ENCODE peak calls at places on chromosomes 4 and X, in eight cellular contexts. U is uterus, R is OCI-LY7, M is hepatocyte, F is body of pancreas, V is GM23338, P is adrenal gland, E is heart left ventricle. Q is an unnamed sample.

GRCh38 chr4:81647388-81647787 is 175.7 kb upstream of the RASGEF1B start:
- DNase-seq in P (no peak), U (no peak), M (no peak), V (peak), R (no peak), E (no peak), F (no peak), Q (no peak)

GRCh38 chrX:82711432-82711831 is 796.7 kb upstream of the POU3F4 start:
- DNase-seq in P (no peak), U (no peak), V (no peak), F (no peak), E (no peak), M (no peak), R (no peak), Q (no peak)

GRCh38 chr4:1211951-1212545 is 36.9 kb downstream of the CTBP1 start:
- DNase-seq in M (no peak), U (no peak), P (peak), V (no peak), R (no peak), E (no peak), F (peak), Q (no peak)

GRCh38 chr4:113636877-113637276 is 124.7 kb downstream of the CAMK2D start:
- DNase-seq in P (no peak), E (no peak), F (no peak), V (no peak), M (no peak), R (peak), U (no peak), Q (peak)

GRCh38 chr4:116358633-116359222 is 726.6 kb downstream of the TRAM1L1 start:
- DNase-seq in P (peak), M (peak), V (peak), R (peak), E (no peak), U (no peak), F (peak), Q (peak)

GRCh38 chr4:100311181-100311580 is 120.9 kb upstream of the DDIT4L start:
- DNase-seq in U (no peak), R (no peak), E (no peak), M (peak), V (peak), P (no peak), F (no peak), Q (no peak)

GRCh38 chr4:82367438-82368097 is 6.2 kb downstream of the HNRNPD start:
- DNase-seq in U (no peak), F (no peak), R (no peak), V (no peak), M (no peak), E (no peak), P (no peak), Q (no peak)

GRCh38 chrX:44874481-44875184 is 1.6 kb downstream of the KDM6A start:
- DNase-seq in R (peak), P (peak), V (peak), F (peak), M (peak), E (no peak), U (peak), Q (peak)

GRCh38 chr4:30776921-30777415 is 56.8 kb downstream of the PCDH7 start:
- DNase-seq in V (peak), R (no peak), U (no peak), F (no peak), M (no peak), P (no peak), E (no peak), Q (no peak)

GRCh38 chrX:134761788-134762187 is 103.5 kb upstream of the PLAC1 start:
- DNase-seq in M (peak), U (no peak), R (peak), E (no peak), V (peak), F (peak), P (no peak), Q (no peak)

GRCh38 chr4:128757712-128758111 is 51.8 kb upstream of the JADE1 start:
- DNase-seq in M (no peak), F (peak), U (no peak), R (peak), V (peak), P (peak), E (peak), Q (no peak)

GRCh38 chrX:116285506-116285905 is 115.0 kb downstream of the AGTR2 start:
- DNase-seq in R (no peak), E (no peak), U (no peak), P (no peak), M (no peak), V (no peak), F (no peak), Q (no peak)

GRCh38 chr4:8157496-8157895 is 1.1 kb downstream of the ABLIM2 start:
- DNase-seq in E (peak), R (no peak), M (no peak), P (peak), F (peak), V (peak), U (peak), Q (no peak)
- H3K4me3 ChIP-seq in E (peak), R (no peak), M (no peak), P (peak), F (peak), V (peak), U (peak), Q (no peak)

GRCh38 chr4:145486603-145487002 is 5.0 kb downstream of the SMAD1 start:
- DNase-seq in E (no peak), U (no peak), R (no peak), M (no peak), V (no peak), F (no peak), P (no peak), Q (no peak)
- TF ChIP-seq CTCF in E (no peak), U (no peak), R (no peak), M (no peak), V (no peak), F (no peak), P (no peak), Q (no peak)

DNA sequence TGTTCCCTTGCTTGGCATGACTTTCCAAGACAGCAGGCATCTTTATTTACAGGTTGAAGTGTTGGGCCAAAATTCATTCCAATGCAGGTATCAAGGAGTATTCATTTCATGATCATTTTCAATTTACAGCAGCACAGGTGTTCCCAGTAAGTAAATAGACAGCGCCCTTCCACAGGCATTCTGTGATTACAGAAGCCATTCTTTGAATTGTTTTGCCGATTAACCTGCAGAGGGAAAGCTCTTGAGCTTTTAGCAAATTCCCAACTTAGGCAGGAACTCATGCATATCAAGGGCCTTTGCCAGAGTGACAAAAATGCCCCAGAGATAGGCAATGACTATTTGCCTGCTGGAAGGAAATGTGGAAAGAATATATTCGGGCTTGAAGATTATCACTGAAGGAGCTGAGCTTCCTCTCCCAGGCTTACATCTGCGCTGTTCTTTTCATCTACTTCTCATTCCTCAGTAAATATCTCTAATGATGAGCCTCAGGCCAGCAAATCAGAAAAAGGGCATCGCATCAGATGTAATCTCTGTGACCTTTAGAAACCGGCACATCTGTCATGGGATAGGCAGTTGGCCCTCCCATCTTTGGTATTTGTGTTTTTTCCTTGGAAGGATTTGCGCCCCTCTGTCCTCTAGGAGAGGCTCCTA is 6.7 kb downstream of the TXK start:
- DNase-seq in F (no peak), P (no peak), V (peak), E (no peak), R (no peak), M (no peak), U (no peak), Q (no peak)
- H3K4me3 ChIP-seq in F (no peak), P (no peak), V (peak), E (no peak), R (no peak), M (no peak), U (no peak), Q (no peak)

DNA sequence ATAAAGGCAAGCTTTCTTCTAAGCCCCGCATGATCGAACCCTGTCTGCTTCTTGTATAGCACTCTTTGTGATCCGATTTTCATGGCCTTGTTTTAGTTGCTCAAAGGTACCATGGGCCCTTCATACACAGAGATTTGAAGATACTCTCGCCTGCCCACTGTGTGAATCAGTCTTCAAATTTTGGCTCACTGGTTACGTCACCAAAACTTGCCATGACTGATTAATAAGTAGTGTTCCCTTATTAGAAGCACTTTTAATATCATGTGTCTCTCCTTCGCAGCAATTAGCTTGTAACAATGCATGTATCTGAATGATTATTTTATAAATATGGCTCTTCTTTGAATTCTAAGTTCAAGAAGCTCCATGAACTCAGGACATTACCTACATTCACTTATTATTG is 880.5 kb downstream of the STPG2 start:
- DNase-seq in P (no peak), M (no peak), F (no peak), V (no peak), E (no peak), U (no peak), R (no peak), Q (no peak)
- TF ChIP-seq CTCF in P (no peak), M (no peak), F (no peak), V (no peak), E (no peak), U (no peak), R (no peak), Q (no peak)

GRCh38 chrX:15158736-15159406 is 111.0 kb downstream of the ASB9 start:
- DNase-seq in M (no peak), R (no peak), P (no peak), U (no peak), E (no peak), V (no peak), F (no peak), Q (no peak)

GRCh38 chrX:15158350-15158735 is 111.5 kb downstream of the ASB9 start:
- DNase-seq in R (no peak), P (no peak), F (no peak), E (no peak), U (no peak), M (no peak), V (no peak), Q (no peak)

GRCh38 chrX:15160558-15160957 is 109.3 kb downstream of the ASB9 start:
- DNase-seq in E (no peak), V (no peak), F (no peak), M (no peak), U (no peak), R (no peak), P (no peak), Q (no peak)

GRCh38 chrX:15163131-15163530 is 106.8 kb downstream of the ASB9 start:
- DNase-seq in V (no peak), R (no peak), E (no peak), P (no peak), F (no peak), M (no peak), U (no peak), Q (no peak)

GRCh38 chrX:15157624-15158023 is 112.3 kb downstream of the ASB9 start:
- DNase-seq in U (no peak), R (no peak), P (no peak), F (no peak), V (no peak), M (no peak), E (no peak), Q (no peak)
- H3K4me3 ChIP-seq in U (no peak), R (no peak), P (no peak), F (no peak), V (no peak), M (no peak), E (no peak), Q (no peak)

GRCh38 chr4:186128842-186129241 is 24.3 kb downstream of the FAM149A start:
- DNase-seq in V (no peak), P (no peak), U (no peak), M (no peak), F (no peak), R (no peak), E (no peak), Q (no peak)

GRCh38 chr4:186131935-186132334 is 27.4 kb downstream of the FAM149A start:
- DNase-seq in U (no peak), E (no peak), V (no peak), M (no peak), R (no peak), F (no peak), P (no peak), Q (no peak)

GRCh38 chr4:186134254-186134653 is 29.8 kb downstream of the FAM149A start:
- DNase-seq in R (no peak), E (no peak), F (no peak), P (no peak), M (no peak), V (no peak), U (no peak), Q (no peak)

GRCh38 chr4:186137193-186137792 is 32.8 kb downstream of the FAM149A start:
- DNase-seq in F (peak), E (no peak), U (no peak), M (peak), V (peak), R (peak), P (no peak), Q (peak)

DNA sequence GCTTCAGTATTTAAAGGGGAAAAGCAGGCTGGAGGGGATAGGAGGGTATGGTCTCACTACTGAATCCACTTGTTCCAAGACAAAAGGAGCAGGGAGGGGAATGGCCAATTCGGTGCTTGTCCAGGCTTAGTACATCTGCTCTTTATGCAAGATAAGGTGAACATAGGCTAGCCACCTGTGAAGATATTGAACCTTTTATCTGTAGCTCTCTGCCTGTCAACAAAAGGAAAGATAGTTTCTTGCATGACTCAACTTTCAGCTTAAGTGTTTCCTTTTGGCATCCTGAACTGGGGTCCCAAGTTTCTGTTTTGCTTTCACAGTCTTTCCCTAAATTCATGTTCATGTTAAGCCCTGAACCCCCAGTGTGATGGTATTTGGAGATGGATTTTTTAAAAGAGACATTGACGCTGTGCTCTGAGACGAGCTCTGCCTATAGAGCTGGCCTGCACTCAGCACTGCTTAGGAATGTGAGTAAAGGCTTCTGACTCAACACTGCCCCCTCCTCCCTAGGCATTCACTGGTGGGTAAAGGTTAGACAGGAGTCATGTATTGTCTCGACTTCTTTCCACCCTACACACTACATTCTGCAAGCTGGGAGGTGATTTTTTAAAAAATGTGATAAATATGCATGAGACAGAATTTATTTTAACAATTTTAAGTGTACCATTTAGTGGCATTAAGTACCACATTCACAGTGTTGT is 28.2 kb downstream of the FAM149A start:
- DNase-seq in M (peak), U (no peak), V (peak), R (peak), F (peak), P (no peak), E (no peak), Q (peak)
- TF ChIP-seq CTCF in M (peak), U (no peak), V (peak), R (peak), F (no peak), P (no peak), E (no peak), Q (peak)

GRCh38 chr4:172734555-172734954 is 434.1 kb upstream of the GALNT7 start:
- DNase-seq in R (no peak), U (no peak), F (no peak), E (no peak), M (no peak), P (no peak), V (no peak), Q (no peak)
- H3K4me3 ChIP-seq in R (no peak), U (no peak), F (no peak), E (no peak), M (no peak), P (no peak), V (no peak), Q (no peak)

GRCh38 chr4:5887011-5887360 is 5.9 kb downstream of the CRMP1 start:
- DNase-seq in U (no peak), V (no peak), P (no peak), F (no peak), M (no peak), E (no peak), R (no peak), Q (no peak)

GRCh38 chr4:5887361-5888221 is 5.3 kb downstream of the CRMP1 start:
- DNase-seq in E (no peak), V (peak), R (no peak), U (peak), M (peak), P (no peak), F (no peak), Q (no peak)

GRCh38 chr4:5890063-5890727 is 2.7 kb downstream of the CRMP1 start:
- DNase-seq in R (no peak), V (peak), U (no peak), P (no peak), M (peak), F (peak), E (peak), Q (peak)

GRCh38 chr4:5888706-5889696 is 3.9 kb downstream of the CRMP1 start:
- DNase-seq in V (no peak), R (no peak), U (no peak), M (peak), F (no peak), P (no peak), E (no peak), Q (no peak)

GRCh38 chr4:5888222-5888701 is 4.6 kb downstream of the CRMP1 start:
- DNase-seq in U (no peak), E (peak), P (no peak), R (no peak), V (peak), M (peak), F (peak), Q (no peak)
- TF ChIP-seq CTCF in U (no peak), E (no peak), P (no peak), R (no peak), V (no peak), M (no peak), F (no peak), Q (no peak)

Q was measured in astrocyte of the spinal cord.